ENCODE peak calls at places on chromosome 1, in six cellular contexts. B, Z, T, V, U and K are unnamed samples.

GRCh38 chr1:184036517-184036949 is 995 bp downstream of the COLGALT2 start:
- DNase-seq in Z (peak), V (no peak), B (peak), T (peak), U (no peak), K (no peak)

GRCh38 chr1:80882552-80882951 is 918.2 kb upstream of the ADGRL2 start:
- DNase-seq in B (peak), V (no peak), T (no peak), U (peak), Z (no peak), K (no peak)

GRCh38 chr1:167219646-167220536 is 795 bp upstream of the POU2F1 start:
- DNase-seq in Z (peak), V (peak), T (peak), B (peak), U (peak), K (peak)

GRCh38 chr1:201561604-201562003 is 22.7 kb downstream of the NAV1 start:
- DNase-seq in T (no peak), B (peak), U (no peak), Z (no peak), V (no peak), K (no peak)

GRCh38 chr1:161008857-161009554 is 11.9 kb downstream of the F11R start:
- DNase-seq in U (no peak), Z (no peak), B (peak), V (no peak), T (no peak), K (peak)

GRCh38 chr1:7503691-7504437 is 267.2 kb upstream of the VAMP3 start:
- DNase-seq in B (no peak), T (no peak), U (no peak), V (no peak), Z (no peak), K (no peak)

GRCh38 chr1:27428316-27429028 is 36.0 kb downstream of the GPR3 start:
- DNase-seq in V (no peak), T (peak), U (no peak), B (no peak), Z (peak), K (no peak)

GRCh38 chr1:18583326-18583941 is 47.2 kb upstream of the PAX7 start:
- DNase-seq in U (no peak), T (no peak), V (no peak), Z (no peak), B (peak), K (no peak)

GRCh38 chr1:28190337-28190979 is 14.0 kb upstream of the PTAFR start:
- DNase-seq in Z (no peak), B (no peak), T (no peak), U (peak), V (no peak), K (no peak)

GRCh38 chr1:67584938-67585337 is 100.1 kb upstream of the GADD45A start:
- DNase-seq in T (no peak), U (no peak), B (no peak), V (no peak), Z (no peak), K (no peak)

GRCh38 chr1:204340137-204340536 is 19.6 kb downstream of the PLEKHA6 start:
- DNase-seq in Z (no peak), U (no peak), B (no peak), T (no peak), V (no peak), K (no peak)

GRCh38 chr1:165376041-165376810 is 19.7 kb upstream of the LMX1A start:
- DNase-seq in Z (peak), B (peak), T (no peak), U (peak), V (no peak), K (no peak)

GRCh38 chr1:4652631-4653327 is 1.6 kb upstream of the AJAP1 start:
- DNase-seq in U (peak), Z (peak), V (peak), T (peak), B (peak), K (peak)

GRCh38 chr1:16913866-16914662 is 7.7 kb upstream of the CROCC start:
- DNase-seq in T (peak), V (peak), U (peak), Z (peak), B (peak), K (peak)

GRCh38 chr1:224626042-224626441 is 9.9 kb downstream of the CNIH3 start:
- DNase-seq in U (peak), V (no peak), B (peak), Z (no peak), T (no peak), K (no peak)
- TF ChIP-seq EZH2phosphoT487 in U (no peak), V (no peak), B (no peak), Z (no peak), T (no peak), K (no peak)

GRCh38 chr1:223258751-223259177 is 105.2 kb downstream of the SUSD4 start:
- DNase-seq in T (no peak), B (peak), U (peak), V (no peak), Z (no peak), K (no peak)
- TF ChIP-seq EZH2phosphoT487 in T (no peak), B (no peak), U (no peak), V (no peak), Z (no peak), K (no peak)

GRCh38 chr1:213997031-213997771 is 9.4 kb downstream of the PROX1 start:
- DNase-seq in B (no peak), Z (no peak), V (no peak), T (no peak), U (no peak), K (peak)

GRCh38 chr1:213994888-213995287 is 7.1 kb downstream of the PROX1 start:
- DNase-seq in U (no peak), B (no peak), T (no peak), V (no peak), Z (no peak), K (no peak)

GRCh38 chr1:213996320-213997022 is 8.7 kb downstream of the PROX1 start:
- DNase-seq in B (peak), T (no peak), U (peak), V (no peak), Z (no peak), K (no peak)

GRCh38 chr1:213995603-213996002 is 7.8 kb downstream of the PROX1 start:
- DNase-seq in B (no peak), V (no peak), Z (no peak), U (no peak), T (no peak), K (no peak)

DNA sequence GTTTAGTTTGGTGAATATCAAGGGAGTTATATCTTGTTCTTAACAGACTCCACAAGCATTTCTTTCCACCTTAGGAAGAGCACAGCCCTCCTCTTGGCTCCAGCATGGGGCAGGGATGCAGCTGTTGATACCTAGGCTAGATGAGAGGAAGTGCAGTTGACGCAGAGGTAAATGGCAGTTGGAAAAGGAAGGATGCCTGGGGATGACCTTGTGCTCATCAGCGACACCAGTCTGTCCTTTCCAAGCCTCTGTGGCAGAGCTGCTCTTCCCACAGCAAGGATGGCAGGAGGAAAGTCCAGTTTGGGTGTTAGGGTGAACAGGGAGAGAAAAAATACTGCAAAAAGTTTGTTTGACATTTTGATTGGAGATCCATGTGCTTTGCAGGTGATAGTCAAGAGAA is 6.2 kb downstream of the PROX1 start:
- DNase-seq in T (peak), U (no peak), B (no peak), Z (no peak), V (no peak), K (no peak)
- TF ChIP-seq EZH2phosphoT487 in T (no peak), U (no peak), B (no peak), Z (no peak), V (no peak), K (no peak)

GRCh38 chr1:193660428-193660827 is 474.0 kb upstream of the B3GALT2 start:
- DNase-seq in U (no peak), V (no peak), B (no peak), T (no peak), Z (no peak), K (no peak)
- TF ChIP-seq EZH2phosphoT487 in U (no peak), V (no peak), B (no peak), T (no peak), Z (no peak), K (no peak)

GRCh38 chr1:100184536-100184935 is 6.5 kb upstream of the LRRC39 start:
- DNase-seq in U (no peak), T (no peak), Z (no peak), B (no peak), V (peak), K (no peak)
- TF ChIP-seq EZH2phosphoT487 in U (no peak), T (no peak), Z (no peak), B (no peak), V (no peak), K (no peak)

GRCh38 chr1:220272841-220273090 is 513 bp upstream of the RAB3GAP2 start:
- DNase-seq in Z (peak), B (no peak), U (peak), T (no peak), V (no peak), K (no peak)
- TF ChIP-seq EZH2phosphoT487 in Z (no peak), B (no peak), U (no peak), T (no peak), V (no peak), K (no peak)

GRCh38 chr1:40299366-40300248 is 17.5 kb downstream of the COL9A2 start:
- DNase-seq in T (no peak), B (no peak), V (no peak), U (no peak), Z (no peak), K (no peak)
- TF ChIP-seq EZH2phosphoT487 in T (no peak), B (no peak), V (no peak), U (no peak), Z (no peak), K (no peak)